ENCODE peak calls at places on chromosomes 16 and 17, in nine cellular contexts. D, N, K, F, V, P, Z, S and C are unnamed samples.
A peak's percentile ranks its signal among the peaks of the same experiment; 100 is the strongest.

GRCh38 chr17:79926308-79927135 is 87.3 kb upstream of the CBX4 start:
- DNase-seq in V (no peak), F (no peak), N (no peak), S (no peak), K (no peak), D (no peak), P (no peak), Z (no peak), C (no peak)

GRCh38 chr17:10447035-10447931 is 22.1 kb downstream of the MYH4 start:
- DNase-seq in K (no peak), S (no peak), V (no peak), Z (no peak), P (no peak), F (no peak), D (no peak), N (no peak), C (no peak)

GRCh38 chr16:20969386-20969785 is 68.8 kb downstream of the LYRM1 start:
- DNase-seq in N (no peak), P (no peak), Z (no peak), V (no peak), F (no peak), K (peak; percentile 77), D (no peak), S (no peak), C (no peak)

GRCh38 chr17:7932483-7932891 is 481 bp downstream of the CNTROB start:
- DNase-seq in Z (peak; percentile 43), P (no peak), S (no peak), F (peak; percentile 65), N (no peak), V (peak; percentile 49), K (peak; percentile 26), D (no peak), C (no peak)

GRCh38 chr16:8376858-8377257 is 213.5 kb downstream of the TMEM114 start:
- DNase-seq in F (no peak), P (no peak), N (no peak), V (no peak), Z (no peak), D (no peak), S (no peak), K (no peak), C (no peak)

GRCh38 chr16:23941963-23942564 is 106.3 kb downstream of the PRKCB start:
- DNase-seq in S (no peak), D (no peak), N (no peak), V (no peak), K (no peak), P (peak; percentile 32), Z (no peak), F (no peak), C (peak; percentile 73)

GRCh38 chr16:85370881-85371651 is 242.1 kb upstream of the GSE1 start:
- DNase-seq in D (no peak), V (no peak), N (no peak), P (no peak), Z (peak; percentile 59), F (no peak), K (peak; percentile 51), S (no peak), C (no peak)

GRCh38 chr16:4641876-4642275 is 17.2 kb downstream of the MGRN1 start:
- DNase-seq in Z (no peak), N (no peak), D (no peak), P (no peak), F (no peak), V (no peak), S (no peak), K (no peak), C (no peak)

GRCh38 chr17:73628642-73629552 is 15.3 kb downstream of the SDK2 start:
- DNase-seq in D (no peak), N (no peak), K (peak; percentile 68), F (no peak), S (no peak), P (no peak), V (no peak), Z (no peak), C (no peak)

GRCh38 chr17:28407130-28407973 is 1.3 kb upstream of the SLC46A1 start:
- DNase-seq in P (no peak), F (no peak), K (peak; percentile 98), D (no peak), V (peak; percentile 87), N (no peak), Z (no peak), S (no peak), C (no peak)

GRCh38 chr16:10122546-10122945 is 59.7 kb downstream of the GRIN2A start:
- DNase-seq in D (no peak), P (peak; percentile 15), F (no peak), S (no peak), K (no peak), N (no peak), V (no peak), Z (no peak), C (no peak)

GRCh38 chr17:11130367-11130766 is 110.6 kb upstream of the SHISA6 start:
- DNase-seq in D (no peak), F (no peak), V (no peak), K (no peak), N (no peak), P (no peak), Z (no peak), S (no peak), C (no peak)

GRCh38 chr16:12535535-12536411 is 267.9 kb downstream of the CPPED1 start:
- DNase-seq in D (peak; percentile 46), F (peak; percentile 71), K (no peak), Z (no peak), P (no peak), V (no peak), S (no peak), N (no peak), C (no peak)

GRCh38 chr17:60168654-60169053 is 18.9 kb downstream of the CA4 start:
- DNase-seq in V (no peak), P (no peak), N (no peak), K (no peak), F (no peak), S (no peak), Z (no peak), D (no peak), C (no peak)

GRCh38 chr17:1752425-1752941 is 9.4 kb upstream of the SERPINF1 start:
- DNase-seq in V (no peak), K (peak; percentile 36), N (no peak), D (no peak), P (peak; percentile 78), S (no peak), Z (no peak), F (no peak), C (no peak)

GRCh38 chr16:13909872-13910303 is 10.1 kb upstream of the ERCC4 start:
- DNase-seq in D (no peak), F (no peak), Z (peak; percentile 81), P (no peak), V (no peak), K (peak; percentile 20), S (no peak), N (no peak), C (no peak)

GRCh38 chr16:1771072-1771863 is at the start of gene NME3:
- DNase-seq in P (peak; percentile 19), N (peak; percentile 53), D (peak; percentile 48), K (peak; percentile 73), S (peak; percentile 56), F (peak; percentile 93), V (peak; percentile 24), Z (peak; percentile 63), C (no peak)

GRCh38 chr17:81665205-81666091 is 957 bp downstream of the OXLD1 start:
- DNase-seq in V (no peak), P (peak; percentile 39), Z (peak; percentile 26), D (no peak), F (peak; percentile 83), S (peak; percentile 47), K (peak; percentile 38), N (no peak), C (no peak)

GRCh38 chr16:49273771-49274170 is 7.9 kb downstream of the CBLN1 start:
- DNase-seq in S (no peak), Z (no peak), D (no peak), P (no peak), N (no peak), F (no peak), V (no peak), K (no peak), C (no peak)

GRCh38 chr17:27558341-27558740 is 72.6 kb upstream of the LGALS9 start:
- DNase-seq in S (no peak), Z (no peak), D (no peak), V (no peak), K (no peak), N (no peak), F (no peak), P (no peak), C (no peak)

GRCh38 chr16:50440531-50440930 is 71.7 kb upstream of the BRD7 start:
- DNase-seq in K (no peak), D (no peak), S (no peak), P (no peak), N (no peak), F (peak; percentile 33), V (no peak), Z (no peak), C (no peak)

GRCh38 chr17:81295678-81296381 is 723 bp upstream of the SLC38A10 start:
- DNase-seq in N (no peak), V (peak; percentile 1), Z (peak; percentile 15), K (peak; percentile 92), P (peak; percentile 45), F (peak; percentile 83), S (peak; percentile 23), D (no peak), C (no peak)

GRCh38 chr17:73197141-73197540 is 4.3 kb downstream of the COG1 start:
- DNase-seq in N (no peak), P (no peak), S (no peak), D (no peak), F (peak; percentile 41), V (no peak), Z (no peak), K (no peak), C (no peak)

GRCh38 chr17:59815965-59816364 is 76.8 kb downstream of the TUBD1 start:
- DNase-seq in F (no peak), V (no peak), K (peak; percentile 53), P (no peak), D (no peak), Z (peak; percentile 52), N (no peak), S (no peak), C (no peak)

GRCh38 chr17:78147315-78147998 is 1.3 kb downstream of the C17orf99 start:
- DNase-seq in P (peak; percentile 43), V (no peak), S (no peak), F (no peak), D (no peak), K (peak; percentile 33), N (no peak), Z (no peak), C (no peak)

GRCh38 chr16:77332792-77333191 is 102.0 kb downstream of the ADAMTS18 start:
- DNase-seq in K (peak; percentile 62), V (no peak), F (no peak), P (no peak), S (no peak), D (no peak), N (no peak), Z (no peak), C (no peak)

GRCh38 chr17:75325827-75326586 is 36.8 kb upstream of the SLC25A19 start:
- DNase-seq in N (no peak), F (no peak), P (peak; percentile 74), Z (peak; percentile 29), S (no peak), D (no peak), K (no peak), V (no peak), C (no peak)

GRCh38 chr17:42673885-42674754 is 2.7 kb downstream of the PLEKHH3 start:
- DNase-seq in K (peak; percentile 37), P (peak; percentile 58), N (no peak), D (no peak), Z (peak; percentile 64), S (no peak), V (no peak), F (peak; percentile 71), C (no peak)

GRCh38 chr17:78737332-78737731 is 44.7 kb downstream of the CYTH1 start:
- DNase-seq in P (no peak), D (no peak), V (peak; percentile 12), F (no peak), S (no peak), Z (peak; percentile 69), N (no peak), K (peak; percentile 80), C (no peak)

GRCh38 chr16:14527411-14528044 is 102.5 kb downstream of the PARN start:
- DNase-seq in N (no peak), K (peak; percentile 45), Z (peak; percentile 67), D (no peak), P (peak; percentile 1), S (no peak), F (no peak), V (no peak), C (no peak)

GRCh38 chr17:35313875-35314409 is 59.5 kb downstream of the SLFN11 start:
- DNase-seq in F (peak; percentile 70), P (no peak), D (no peak), N (no peak), S (peak; percentile 3), K (no peak), V (no peak), Z (no peak), C (no peak)